ENCODE peak calls at places on chromosomes 6 and 20, in four cellular contexts. One of them, this sample, is unnamed. For H3K9me3, the result is how much of the 10 kb centered on the place peaks cover.

GRCh38 chr20:5745416-5745968 is 4.7 kb upstream of the SHLD1 start:
- DNase-seq in pancreas: no peak
- DNase-seq in heart right ventricle: no peak
- DNase-seq in hepatocyte: no peak
- DNase-seq in this sample: no peak

GRCh38 chr6:78670802-78671201 is 196.5 kb upstream of the IRAK1BP1 start:
- DNase-seq in pancreas: no peak
- DNase-seq in hepatocyte: no peak
- DNase-seq in heart right ventricle: no peak
- DNase-seq in this sample: no peak

GRCh38 chr20:51705400-51705799 is 62.8 kb downstream of the ATP9A start:
- DNase-seq in pancreas: no peak
- DNase-seq in heart right ventricle: no peak
- DNase-seq in hepatocyte: no peak
- DNase-seq in this sample: no peak

GRCh38 chr6:43773050-43773956 is 3.3 kb downstream of the VEGFA start:
- DNase-seq in pancreas: peak
- DNase-seq in heart right ventricle: peak
- DNase-seq in hepatocyte: peak
- DNase-seq in this sample: peak

GRCh38 chr20:41150664-41151063 is 13.3 kb downstream of the PLCG1 start:
- DNase-seq in pancreas: no peak
- DNase-seq in hepatocyte: no peak
- DNase-seq in heart right ventricle: peak
- DNase-seq in this sample: no peak

GRCh38 chr6:42104807-42105713 is 37.4 kb downstream of the C6orf132 start:
- DNase-seq in hepatocyte: no peak
- DNase-seq in heart right ventricle: no peak
- DNase-seq in pancreas: no peak
- DNase-seq in this sample: no peak

GRCh38 chr6:18226451-18226850 is 37.9 kb downstream of the DEK start:
- DNase-seq in hepatocyte: no peak
- DNase-seq in heart right ventricle: no peak
- DNase-seq in pancreas: no peak
- DNase-seq in this sample: no peak

GRCh38 chr6:106783631-106784566 is 154.5 kb downstream of the QRSL1 start:
- DNase-seq in heart right ventricle: no peak
- DNase-seq in pancreas: no peak
- DNase-seq in hepatocyte: no peak
- DNase-seq in this sample: no peak

DNA sequence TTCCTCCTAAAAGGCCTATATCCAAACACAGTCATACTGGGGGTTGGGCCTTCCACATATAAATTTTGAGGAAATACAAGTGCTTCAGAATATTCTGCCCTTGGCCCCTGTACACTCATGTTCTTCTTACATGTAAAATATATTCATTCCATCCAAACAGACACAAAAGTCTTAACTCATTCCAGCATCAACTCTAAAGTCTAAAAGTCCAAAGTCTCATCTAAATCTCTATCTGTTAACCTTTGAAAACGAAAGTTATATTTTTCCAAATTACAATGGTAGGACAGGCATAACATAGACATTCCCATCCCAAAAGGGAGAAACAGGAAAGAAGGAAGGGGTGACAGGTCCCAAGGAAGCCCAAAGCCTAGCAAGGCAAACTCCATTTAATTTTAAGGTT is 215.4 kb upstream of the THBS2 start:
- DNase-seq in pancreas: no peak
- DNase-seq in hepatocyte: no peak
- DNase-seq in heart right ventricle: no peak
- DNase-seq in this sample: no peak
- H3K9me3 ChIP-seq in pancreas: under half
- H3K9me3 ChIP-seq in hepatocyte: under half
- H3K9me3 ChIP-seq in heart right ventricle: under half
- H3K9me3 ChIP-seq in this sample: under half

DNA sequence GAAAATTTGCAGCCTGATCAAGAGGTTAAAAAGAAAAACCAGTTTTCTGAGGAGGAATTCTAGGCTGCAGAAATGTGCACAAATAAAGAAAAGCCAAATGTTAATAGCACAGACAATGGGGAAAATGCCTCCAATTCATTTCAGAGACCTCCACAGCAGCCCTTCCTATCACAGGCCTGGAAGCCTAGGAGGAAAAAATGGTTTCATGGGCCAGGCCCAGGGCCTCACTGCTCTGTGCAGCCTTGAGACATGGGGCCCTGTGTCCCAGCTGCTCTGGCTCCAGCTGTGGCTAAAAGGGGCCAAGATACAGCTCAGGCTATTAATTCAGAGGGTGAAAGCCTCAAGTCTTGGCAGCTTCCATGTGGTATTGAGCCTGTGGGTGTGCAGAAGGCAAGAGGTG is 18.9 kb downstream of the AHI1 start:
- DNase-seq in pancreas: no peak
- DNase-seq in hepatocyte: no peak
- DNase-seq in heart right ventricle: no peak
- DNase-seq in this sample: no peak
- H3K9me3 ChIP-seq in pancreas: under half
- H3K9me3 ChIP-seq in hepatocyte: under half
- H3K9me3 ChIP-seq in heart right ventricle: under half
- H3K9me3 ChIP-seq in this sample: under half

GRCh38 chr6:159595173-159595572 is 97.9 kb downstream of the SOD2 start:
- DNase-seq in hepatocyte: no peak
- DNase-seq in pancreas: no peak
- DNase-seq in heart right ventricle: no peak
- DNase-seq in this sample: peak
- H3K9me3 ChIP-seq in hepatocyte: under half
- H3K9me3 ChIP-seq in pancreas: under half
- H3K9me3 ChIP-seq in heart right ventricle: under half
- H3K9me3 ChIP-seq in this sample: under half

GRCh38 chr20:49285233-49285668 is 7.4 kb upstream of the ZNFX1 start:
- DNase-seq in heart right ventricle: no peak
- DNase-seq in hepatocyte: no peak
- DNase-seq in pancreas: no peak
- DNase-seq in this sample: no peak
- H3K9me3 ChIP-seq in heart right ventricle: under half
- H3K9me3 ChIP-seq in hepatocyte: under half
- H3K9me3 ChIP-seq in pancreas: under half
- H3K9me3 ChIP-seq in this sample: under half